ENCODE peak calls at places on chromosome 1, in four cellular contexts. U is GM23338, S is AG09309, M is astrocyte of the cerebellum. Z is an unnamed sample.
A peak's percentile ranks its signal among the peaks of the same experiment; 100 is the strongest.

GRCh38 chr1:53368314-53369033 is 40.6 kb upstream of the LRP8 start:
- DNase-seq in U (no peak), S (no peak), M (no peak), Z (no peak)

GRCh38 chr1:26097696-26098095 is 13.9 kb upstream of the PDIK1L start:
- DNase-seq in U (no peak), S (peak; percentile 29), M (no peak), Z (no peak)

GRCh38 chr1:183844806-183845205 is 39.9 kb downstream of the RGL1 start:
- DNase-seq in U (no peak), S (no peak), M (no peak), Z (no peak)

GRCh38 chr1:186518395-186518794 is 57.5 kb upstream of the PDC start:
- DNase-seq in U (no peak), S (no peak), M (no peak), Z (no peak)

GRCh38 chr1:203860396-203860951 is 925 bp upstream of the SNRPE start:
- DNase-seq in U (peak; percentile 46), S (peak; percentile 10), M (peak; percentile 36), Z (no peak)

GRCh38 chr1:47990286-47990685 is 6.9 kb downstream of the TRABD2B start:
- DNase-seq in U (no peak), S (no peak), M (no peak), Z (no peak)

GRCh38 chr1:228144213-228145049 is 4.4 kb downstream of the GUK1 start:
- DNase-seq in U (no peak), S (no peak), M (no peak), Z (no peak)

GRCh38 chr1:72011721-72012120 is 270.6 kb downstream of the NEGR1 start:
- DNase-seq in U (no peak), S (no peak), M (no peak), Z (no peak)

GRCh38 chr1:191528275-191528674 is 630.0 kb upstream of the RGS18 start:
- DNase-seq in U (no peak), S (no peak), M (no peak), Z (no peak)

GRCh38 chr1:220513834-220514233 is 14.1 kb upstream of the MARK1 start:
- DNase-seq in U (no peak), S (no peak), M (no peak), Z (no peak)

GRCh38 chr1:30521261-30521865 is 202.0 kb downstream of the MATN1 start:
- DNase-seq in U (no peak), S (no peak), M (no peak), Z (no peak)

GRCh38 chr1:205270764-205271163 is 43.0 kb downstream of the TMCC2 start:
- DNase-seq in U (no peak), S (no peak), M (no peak), Z (no peak)

GRCh38 chr1:196501760-196502428 is 106.3 kb downstream of the KCNT2 start:
- DNase-seq in U (no peak), S (no peak), M (no peak), Z (no peak)

GRCh38 chr1:23399229-23399628 is 25.3 kb downstream of the TCEA3 start:
- DNase-seq in U (no peak), S (no peak), M (no peak), Z (no peak)

GRCh38 chr1:71521655-71522264 is 440.9 kb upstream of the ZRANB2 start:
- DNase-seq in U (peak; percentile 54), S (peak; percentile 8), M (peak; percentile 27), Z (peak; percentile 3)

GRCh38 chr1:25030674-25031589 is 100.9 kb upstream of the RUNX3 start:
- DNase-seq in U (no peak), S (no peak), M (no peak), Z (no peak)

GRCh38 chr1:182962554-182963115 is 9.7 kb upstream of the SHCBP1L start:
- DNase-seq in U (peak; percentile 94), S (peak; percentile 76), M (peak; percentile 83), Z (peak; percentile 83)

GRCh38 chr1:161198206-161198876 is 513 bp downstream of the ADAMTS4 start:
- DNase-seq in U (peak; percentile 87), S (no peak), M (no peak), Z (no peak)

GRCh38 chr1:8015036-8015808 is 10.9 kb downstream of the ERRFI1 start:
- DNase-seq in U (peak; percentile 84), S (peak; percentile 75), M (peak; percentile 74), Z (peak; percentile 73)

GRCh38 chr1:201945157-201945556 is 1.2 kb downstream of the LMOD1 start:
- DNase-seq in U (peak; percentile 69), S (no peak), M (no peak), Z (no peak)

GRCh38 chr1:177181631-177182291 is 11.0 kb downstream of the BRINP2 start:
- DNase-seq in U (peak; percentile 92), S (no peak), M (peak; percentile 24), Z (peak; percentile 3)

GRCh38 chr1:226349081-226349480 is 40.1 kb upstream of the LIN9 start:
- DNase-seq in U (no peak), S (no peak), M (no peak), Z (no peak)

GRCh38 chr1:209567788-209568187 is 15.7 kb upstream of the CAMK1G start:
- DNase-seq in U (no peak), S (peak; percentile 52), M (peak; percentile 32), Z (no peak)

GRCh38 chr1:33307494-33307864 is 13.4 kb downstream of the A3GALT2 start:
- DNase-seq in U (no peak), S (no peak), M (no peak), Z (no peak)

GRCh38 chr1:58367217-58367616 is 179.3 kb downstream of the OMA1 start:
- DNase-seq in U (no peak), S (no peak), M (no peak), Z (no peak)

GRCh38 chr1:203082571-203083462 is 3.0 kb downstream of the MYOG start:
- DNase-seq in U (peak; percentile 19), S (no peak), M (no peak), Z (no peak)

GRCh38 chr1:170175032-170175431 is 29.3 kb downstream of the NTMT2 start:
- DNase-seq in U (no peak), S (no peak), M (no peak), Z (no peak)

GRCh38 chr1:99680258-99680657 is 34.3 kb downstream of the PALMD start:
- DNase-seq in U (no peak), S (no peak), M (no peak), Z (no peak)

GRCh38 chr1:223513309-223513708 is 120.1 kb downstream of the CCDC185 start:
- DNase-seq in U (no peak), S (no peak), M (no peak), Z (no peak)

GRCh38 chr1:60394436-60394835 is 320.9 kb upstream of the C1orf87 start:
- DNase-seq in U (no peak), S (no peak), M (peak; percentile 64), Z (no peak)

GRCh38 chr1:38277646-38278045 is 231.1 kb upstream of the POU3F1 start:
- DNase-seq in U (no peak), S (no peak), M (no peak), Z (no peak)

GRCh38 chr1:202586018-202586821 is 124.0 kb downstream of the SYT2 start:
- DNase-seq in U (no peak), S (no peak), M (no peak), Z (no peak)

GRCh38 chr1:212613440-212614335 is 5.1 kb downstream of the ATF3 start:
- DNase-seq in U (no peak), S (no peak), M (no peak), Z (no peak)

GRCh38 chr1:230816018-230816417 is 52.3 kb downstream of the C1orf198 start:
- DNase-seq in U (no peak), S (no peak), M (no peak), Z (no peak)
- TF ChIP-seq CTCF in U (no peak), S (no peak), M (no peak), Z (no peak)

GRCh38 chr1:107480548-107480947 is 339.7 kb downstream of the NTNG1 start:
- DNase-seq in U (no peak), S (no peak), M (no peak), Z (no peak)
- TF ChIP-seq CTCF in U (no peak), S (no peak), M (no peak), Z (peak; percentile 18)

GRCh38 chr1:93844262-93845045 is 34.6 kb downstream of the DNTTIP2 start:
- DNase-seq in U (peak; percentile 85), S (no peak), M (peak; percentile 73), Z (peak; percentile 66)
- TF ChIP-seq CTCF in U (peak; percentile 89), S (peak; percentile 82), M (peak; percentile 83), Z (peak; percentile 89)

GRCh38 chr1:214004014-214004413 is 16.2 kb downstream of the PROX1 start:
- DNase-seq in U (no peak), S (no peak), M (no peak), Z (no peak)
- TF ChIP-seq CTCF in U (no peak), S (no peak), M (no peak), Z (no peak)

GRCh38 chr1:193019442-193020026 is 39.6 kb downstream of the UCHL5 start:
- DNase-seq in U (peak; percentile 65), S (peak; percentile 40), M (peak; percentile 51), Z (peak; percentile 31)
- TF ChIP-seq CTCF in U (peak; percentile 66), S (peak; percentile 35), M (peak; percentile 18), Z (peak; percentile 38)

GRCh38 chr1:152823291-152823690 is 4.0 kb upstream of the LCE1A start:
- DNase-seq in U (no peak), S (no peak), M (no peak), Z (no peak)

GRCh38 chr1:152827173-152827572 is at the start of gene LCE1A:
- DNase-seq in U (no peak), S (no peak), M (no peak), Z (no peak)

GRCh38 chr1:152824964-152825363 is 2.3 kb upstream of the LCE1A start:
- DNase-seq in U (no peak), S (no peak), M (no peak), Z (no peak)
- TF ChIP-seq CTCF in U (no peak), S (no peak), M (no peak), Z (no peak)

DNA sequence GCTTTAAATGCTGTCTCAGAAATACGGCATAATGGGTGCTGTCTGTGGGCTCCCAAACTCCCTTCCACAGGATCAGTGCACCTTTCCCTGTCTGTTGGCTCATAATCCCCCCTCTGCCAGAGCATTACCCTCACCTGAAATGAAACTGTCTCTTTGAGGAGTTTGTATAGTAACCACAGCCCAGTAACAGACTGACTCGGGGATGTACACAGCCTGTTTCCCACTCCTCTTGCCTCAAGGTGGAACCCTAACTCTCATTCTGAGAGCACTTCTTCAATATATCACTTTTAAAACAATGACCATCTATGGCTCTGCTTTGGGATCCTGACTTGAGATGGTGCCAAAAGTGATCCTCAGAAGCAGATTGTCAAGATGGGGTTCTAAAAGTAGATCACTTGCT is 332.5 kb downstream of the AMY1C start:
- DNase-seq in U (no peak), S (no peak), M (no peak), Z (no peak)
- TF ChIP-seq CTCF in U (no peak), S (no peak), M (no peak), Z (no peak)

GRCh38 chr1:1599030-1599916 is 662 bp downstream of the FNDC10 start:
- DNase-seq in U (peak; percentile 78), S (no peak), M (no peak), Z (no peak)
- TF ChIP-seq CTCF in U (peak; percentile 38), S (no peak), M (no peak), Z (no peak)

GRCh38 chr1:11414921-11415538 is 63.9 kb upstream of the DISP3 start:
- DNase-seq in U (no peak), S (no peak), M (no peak), Z (no peak)
- TF ChIP-seq CTCF in U (no peak), S (no peak), M (no peak), Z (no peak)